ENCODE peak calls at places on chromosomes 12 and 14, in seven cellular contexts. S is GM13976; Z is stimulated activated CD4-positive, alpha-beta T cell treated with anti-CD3 and anti-CD28 coated beads, TNF-alpha, amount 100 ng/mL, for 24 hours; O is RWPE1; P is Calu3; L is HFFc6; T is HFF-Myc. J is an unnamed sample.

GRCh38 chr14:62604524-62604923 is 440.7 kb downstream of the KCNH5 start:
- DNase-seq in S (no peak), Z (no peak), O (no peak), P (no peak), L (no peak), T (no peak), J (no peak)

GRCh38 chr12:27899151-27899661 is 73.3 kb downstream of the PTHLH start:
- DNase-seq in S (no peak), Z (peak; percentile 12), O (peak; percentile 76), P (no peak), L (peak; percentile 97), T (no peak), J (peak; percentile 59)

GRCh38 chr12:56161677-56162351 is 3.7 kb downstream of the MYL6 start:
- DNase-seq in S (no peak), Z (no peak), O (no peak), P (no peak), L (no peak), T (no peak), J (no peak)

GRCh38 chr12:6452245-6452731 is 446 bp downstream of the TAPBPL start:
- DNase-seq in S (no peak), Z (no peak), O (no peak), P (peak; percentile 14), L (no peak), T (no peak), J (no peak)

GRCh38 chr14:94439453-94440057 is 13.0 kb downstream of the SERPINA11 start:
- DNase-seq in S (no peak), Z (no peak), O (no peak), P (no peak), L (no peak), T (no peak), J (no peak)

GRCh38 chr14:100054553-100055075 is 10.6 kb upstream of the EVL start:
- DNase-seq in S (no peak), Z (no peak), O (no peak), P (no peak), L (no peak), T (no peak), J (no peak)

GRCh38 chr14:21917699-21918436 is 244.2 kb upstream of the OR4E1 start:
- DNase-seq in S (peak; percentile 4), Z (peak; percentile 41), O (peak; percentile 50), P (peak; percentile 46), L (peak; percentile 22), T (peak; percentile 7), J (peak; percentile 69)

GRCh38 chr12:116697305-116698130 is 40.4 kb downstream of the SPRING1 start:
- DNase-seq in S (peak; percentile 66), Z (no peak), O (no peak), P (peak; percentile 39), L (no peak), T (no peak), J (no peak)